ENCODE peak calls at places on chromosomes 4 and X, in five cellular contexts. D is neural progenitor cell, L is Peyer's patch, B is upper lobe of right lung, H is SK-N-SH. S is an unnamed sample.

GRCh38 chrX:154436597-154437397 is at the start of gene GDI1:
- DNase-seq in H (peak; percentile 91), L (no peak), B (peak; percentile 82), D (peak; percentile 80), S (peak; percentile 58)

GRCh38 chr4:81648576-81649272 is 177.0 kb upstream of the RASGEF1B start:
- DNase-seq in H (no peak), L (peak; percentile 62), B (no peak), D (no peak), S (no peak)

GRCh38 chr4:6345096-6345830 is 75.6 kb downstream of the WFS1 start:
- DNase-seq in L (no peak), H (no peak), D (no peak), B (no peak), S (no peak)

GRCh38 chr4:8374851-8375649 is 65.5 kb downstream of the ACOX3 start:
- DNase-seq in L (no peak), H (no peak), D (no peak), B (peak; percentile 44), S (no peak)

GRCh38 chr4:182929296-182929695 is 12.1 kb upstream of the DCTD start:
- DNase-seq in L (no peak), D (no peak), H (no peak), B (no peak), S (no peak)

GRCh38 chrX:10904220-10904619 is 206.9 kb upstream of the HCCS start:
- DNase-seq in D (no peak), B (no peak), L (no peak), H (no peak), S (no peak)

GRCh38 chrX:86148024-86148511 is at the start of gene DACH2:
- DNase-seq in D (peak; percentile 89), B (peak; percentile 85), H (peak; percentile 78), L (peak; percentile 23), S (no peak)

GRCh38 chrX:134603806-134604700 is 54.2 kb downstream of the PLAC1 start:
- DNase-seq in B (no peak), L (no peak), H (no peak), D (no peak), S (no peak)

GRCh38 chrX:13005671-13006473 is 31.0 kb downstream of the TMSB4X start:
- DNase-seq in H (no peak), D (no peak), L (peak; percentile 64), B (no peak), S (no peak)

GRCh38 chr4:126701756-126702155 is 931.0 kb upstream of the INTU start:
- DNase-seq in L (no peak), D (no peak), H (no peak), B (no peak), S (no peak)

GRCh38 chr4:109945056-109945455 is 32.4 kb downstream of the EGF start:
- DNase-seq in D (no peak), B (no peak), L (no peak), H (no peak), S (no peak)

GRCh38 chrX:111812889-111813563 is 63.0 kb upstream of the TRPC5OS start:
- DNase-seq in B (no peak), H (no peak), D (no peak), L (no peak), S (no peak)

GRCh38 chrX:22652596-22652995 is 347.2 kb upstream of the DDX53 start:
- DNase-seq in D (peak; percentile 52), H (peak; percentile 23), L (no peak), B (no peak), S (no peak)

GRCh38 chr4:76310683-76311082 is 4.2 kb downstream of the STBD1 start:
- DNase-seq in L (no peak), H (peak; percentile 45), B (peak; percentile 32), D (no peak), S (no peak)

GRCh38 chr4:169045862-169046584 is 36.0 kb upstream of the CBR4 start:
- DNase-seq in H (no peak), L (no peak), D (peak; percentile 63), B (no peak), S (no peak)

GRCh38 chrX:1316527-1316926 is 20.1 kb upstream of the IL3RA start:
- DNase-seq in H (no peak), B (peak; percentile 88), D (no peak), L (no peak), S (no peak)

GRCh38 chr4:138241281-138242075 is 671 bp downstream of the SLC7A11 start:
- DNase-seq in B (no peak), D (peak; percentile 19), L (no peak), H (no peak), S (no peak)

GRCh38 chrX:23554304-23554703 is 113.0 kb upstream of the PRDX4 start:
- DNase-seq in D (peak; percentile 63), B (no peak), L (no peak), H (peak; percentile 10), S (no peak)

GRCh38 chr4:10762541-10762940 is 78.0 kb upstream of the CLNK start:
- DNase-seq in L (no peak), D (peak; percentile 47), H (no peak), B (no peak), S (no peak)

GRCh38 chr4:156971168-156971601 is 414 bp downstream of the PDGFC start:
- DNase-seq in L (no peak), H (peak; percentile 64), D (peak; percentile 64), B (peak; percentile 74), S (no peak)

GRCh38 chrX:129239371-129239770 is 283.9 kb downstream of the SMARCA1 start:
- DNase-seq in B (no peak), H (no peak), D (no peak), L (no peak), S (no peak)

GRCh38 chr4:114005569-114006442 is 26.4 kb upstream of the ARSJ start:
- DNase-seq in B (no peak), L (no peak), D (no peak), H (no peak), S (no peak)

GRCh38 chr4:151744614-151745013 is 16.2 kb downstream of the GATB start:
- DNase-seq in L (no peak), B (no peak), H (no peak), D (no peak), S (no peak)

GRCh38 chrX:50626432-50626831 is 155.8 kb upstream of the DGKK start:
- DNase-seq in D (no peak), H (no peak), L (no peak), B (no peak), S (no peak)

GRCh38 chr4:36128689-36129088 is 115.6 kb downstream of the ARAP2 start:
- DNase-seq in D (no peak), L (no peak), H (no peak), B (no peak), S (no peak)

GRCh38 chrX:14398725-14399124 is 130.6 kb upstream of the GLRA2 start:
- DNase-seq in B (no peak), L (no peak), D (no peak), H (no peak), S (no peak)

GRCh38 chr4:155796031-155796430 is 37.2 kb downstream of the GUCY1B1 start:
- DNase-seq in D (peak; percentile 30), L (no peak), H (peak; percentile 15), B (no peak), S (no peak)

GRCh38 chr4:2303686-2304320 is 41.9 kb upstream of the MXD4 start:
- DNase-seq in B (no peak), L (peak; percentile 8), H (no peak), D (no peak), S (no peak)

GRCh38 chr4:99856166-99856565 is 38.1 kb downstream of the LAMTOR3 start:
- DNase-seq in B (no peak), D (no peak), L (no peak), H (no peak), S (no peak)

GRCh38 chr4:5568931-5569330 is 139.4 kb downstream of the EVC2 start:
- DNase-seq in L (no peak), B (no peak), D (no peak), H (no peak), S (no peak)

GRCh38 chr4:73822812-73823480 is 13.5 kb upstream of the CXCL6 start:
- DNase-seq in D (no peak), H (no peak), L (no peak), B (no peak), S (no peak)

DNA sequence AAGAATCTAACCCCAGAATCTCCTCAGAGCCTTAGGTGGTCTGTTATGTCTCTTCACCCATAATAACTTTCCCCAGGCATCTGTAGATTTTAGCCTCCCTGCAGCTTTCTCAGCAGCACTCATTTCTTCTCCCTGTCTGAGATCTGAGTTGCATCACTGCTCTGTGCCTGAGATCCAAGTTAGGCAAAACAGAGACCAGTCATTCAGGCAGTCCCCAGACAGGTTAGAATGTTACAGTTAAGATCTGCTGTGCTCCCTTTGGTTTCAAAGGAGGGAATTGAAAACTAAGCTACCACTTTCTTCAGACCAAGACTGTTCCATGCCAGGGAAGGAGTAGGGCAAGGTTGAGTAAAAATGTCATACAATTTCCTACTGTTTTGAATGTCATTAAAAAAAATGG is 65.3 kb downstream of the TENT5D start:
- DNase-seq in H (no peak), D (no peak), B (no peak), L (no peak), S (no peak)
- H3K9me3 ChIP-seq in H (no peaks in the 10 kb centered on the region), D (peaks cover 17% of the 10 kb centered on the region), B (no peaks in the 10 kb centered on the region), L (no peaks in the 10 kb centered on the region), S (no peaks in the 10 kb centered on the region)

DNA sequence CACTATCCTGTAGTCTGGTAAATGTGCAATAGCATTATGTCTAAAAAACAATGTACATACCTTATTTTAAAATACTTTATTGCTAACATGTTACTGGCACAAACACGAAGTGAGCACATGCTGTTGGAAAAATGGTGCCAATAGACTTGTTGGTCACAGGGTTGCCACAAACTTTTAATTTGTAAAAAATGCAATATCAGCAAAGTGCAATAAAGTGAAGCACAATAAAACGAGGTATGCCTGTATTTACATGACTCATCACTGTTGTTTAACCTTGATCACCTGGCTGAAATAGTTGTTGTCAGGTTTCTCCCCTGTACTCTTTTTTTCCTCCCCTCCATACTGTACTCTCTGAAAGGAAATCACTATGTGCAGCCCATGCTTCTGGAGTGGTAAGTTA is 56.5 kb downstream of the KLF8 start:
- DNase-seq in B (no peak), L (no peak), H (no peak), D (no peak), S (no peak)
- H3K9me3 ChIP-seq in B (no peaks in the 10 kb centered on the region), L (no peaks in the 10 kb centered on the region), H (no peaks in the 10 kb centered on the region), D (peaks cover 12% of the 10 kb centered on the region), S (no peaks in the 10 kb centered on the region)

GRCh38 chrX:146448791-146449190 is 360.8 kb upstream of the CXorf51B start:
- DNase-seq in D (no peak), L (no peak), H (no peak), B (no peak), S (no peak)

GRCh38 chrX:146456058-146456457 is 353.5 kb upstream of the CXorf51B start:
- DNase-seq in L (no peak), B (no peak), H (no peak), D (no peak), S (no peak)

GRCh38 chrX:146449243-146449642 is 360.3 kb upstream of the CXorf51B start:
- DNase-seq in B (no peak), D (no peak), L (no peak), H (no peak), S (no peak)

DNA sequence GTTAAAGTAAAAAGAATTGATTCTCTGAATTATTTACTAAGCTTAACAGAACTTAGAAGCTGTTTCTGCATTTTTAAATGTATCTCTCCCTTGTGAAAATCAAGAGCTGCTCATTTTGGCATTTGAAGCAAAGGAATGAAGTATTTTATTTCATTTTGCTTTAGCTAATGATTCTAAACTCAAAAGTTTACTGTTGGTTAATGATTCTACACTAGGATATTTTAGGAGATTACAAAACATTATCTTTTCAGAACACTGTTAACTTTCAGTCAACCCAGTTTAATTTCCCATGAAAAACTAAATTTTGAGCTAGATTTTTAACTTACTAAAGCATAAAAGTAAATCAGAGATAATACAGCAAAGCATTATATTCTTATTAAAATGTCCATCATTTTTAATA is 355.2 kb upstream of the CXorf51B start:
- DNase-seq in D (no peak), B (no peak), H (no peak), L (no peak), S (no peak)
- H3K9me3 ChIP-seq in D (no peaks in the 10 kb centered on the region), B (no peaks in the 10 kb centered on the region), H (peaks cover 6% of the 10 kb centered on the region), L (no peaks in the 10 kb centered on the region), S (no peaks in the 10 kb centered on the region)

GRCh38 chr4:189845145-189845846 is 95.4 kb upstream of the FRG1 start:
- DNase-seq in L (no peak), B (no peak), D (no peak), H (no peak), S (no peak)
- H3K9me3 ChIP-seq in L (no peaks in the 10 kb centered on the region), B (no peaks in the 10 kb centered on the region), D (no peaks in the 10 kb centered on the region), H (no peaks in the 10 kb centered on the region), S (no peaks in the 10 kb centered on the region)

S was measured in T-helper 17 cell.